ENCODE peak calls at places on chromosomes 5 and 9, in seven cellular contexts. O, R, S, I, L, Y and W are unnamed samples. For H3K9me3, the result is how much of the 10 kb centered on the place peaks cover.

GRCh38 chr9:125317704-125318103 is 56.1 kb downstream of the GAPVD1 start:
- DNase-seq in R (no peak), O (no peak), Y (no peak), L (no peak), I (no peak), S (no peak), W (no peak)

GRCh38 chr9:109934499-109935214 is 154.7 kb downstream of the PALM2AKAP2 start:
- DNase-seq in Y (peak), S (peak), O (no peak), L (no peak), I (no peak), R (no peak), W (no peak)

GRCh38 chr5:66969963-66970362 is 226.6 kb downstream of the CD180 start:
- DNase-seq in S (no peak), O (no peak), L (no peak), I (no peak), R (no peak), Y (no peak), W (no peak)

GRCh38 chr5:74250304-74251102 is 390.0 kb downstream of the ENC1 start:
- DNase-seq in S (no peak), O (no peak), Y (no peak), R (no peak), L (no peak), I (no peak), W (no peak)

GRCh38 chr9:111661150-111661801 is at the start of gene GNG10:
- DNase-seq in I (peak), L (peak), R (peak), Y (peak), S (peak), O (peak), W (peak)

GRCh38 chr9:34252670-34253459 is 74.0 kb downstream of the UBAP1 start:
- DNase-seq in I (peak), R (no peak), S (peak), L (peak), O (peak), Y (peak), W (peak)

GRCh38 chr5:179906795-179907569 is 715 bp downstream of the TBC1D9B start:
- DNase-seq in I (peak), R (peak), S (peak), L (peak), O (peak), Y (peak), W (no peak)

GRCh38 chr9:21802418-21803000 is at the start of gene MTAP:
- DNase-seq in S (peak), I (peak), Y (peak), R (peak), O (peak), L (peak), W (peak)

GRCh38 chr9:17795708-17796107 is 216.8 kb downstream of the SH3GL2 start:
- DNase-seq in O (no peak), S (peak), L (no peak), I (no peak), Y (no peak), R (no peak), W (no peak)

GRCh38 chr5:154811653-154812465 is 38.5 kb downstream of the FAXDC2 start:
- DNase-seq in O (peak), L (peak), Y (peak), I (peak), S (peak), R (peak), W (peak)

GRCh38 chr5:92890841-92891244 is 690.2 kb downstream of the NR2F1-AS1 start:
- DNase-seq in R (no peak), Y (peak), O (peak), S (no peak), L (no peak), I (no peak), W (no peak)

GRCh38 chr9:85969727-85970126 is 28.8 kb downstream of the NAA35 start:
- DNase-seq in O (no peak), S (no peak), Y (no peak), R (no peak), L (no peak), I (no peak), W (no peak)

GRCh38 chr9:117266855-117267497 is 147.9 kb downstream of the ASTN2 start:
- DNase-seq in S (no peak), Y (no peak), R (no peak), I (no peak), L (no peak), O (no peak), W (no peak)

GRCh38 chr5:158351485-158352140 is 492.7 kb upstream of the CLINT1 start:
- DNase-seq in S (no peak), I (no peak), O (no peak), L (no peak), R (no peak), Y (no peak), W (no peak)

GRCh38 chr5:158354958-158355357 is 496.0 kb upstream of the CLINT1 start:
- DNase-seq in I (no peak), O (peak), L (no peak), S (no peak), Y (no peak), R (no peak), W (no peak)
- H3K9me3 ChIP-seq in I (under half), O (under half), L (under half), S (under half), Y (under half), R (under half), W (under half)

DNA sequence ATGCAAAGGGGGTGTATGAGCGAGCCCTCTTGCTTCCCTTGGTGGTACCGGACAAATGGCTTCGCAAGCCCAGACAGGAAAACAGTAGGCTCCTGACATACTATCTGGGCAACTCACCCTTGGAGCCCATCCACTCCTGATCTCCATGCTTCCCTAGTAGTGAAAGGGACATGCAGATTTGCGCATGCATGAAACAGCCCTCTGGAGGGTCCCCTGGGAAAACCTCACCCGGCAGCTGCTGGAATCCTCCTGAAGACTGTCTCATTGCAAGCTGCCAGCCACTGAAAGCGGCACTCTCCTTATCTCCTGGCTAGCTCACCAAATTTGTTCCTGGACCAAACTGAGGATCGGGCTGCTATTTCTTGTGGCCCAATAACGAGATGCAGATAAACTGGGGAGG is 10.2 kb downstream of the ZNF169 start:
- DNase-seq in Y (no peak), S (no peak), O (no peak), I (no peak), L (no peak), R (no peak), W (peak)
- H3K9me3 ChIP-seq in Y (under half), S (under half), O (under half), I (under half), L (under half), R (under half), W (under half)

GRCh38 chr5:4941957-4942830 is 197.9 kb upstream of the ADAMTS16 start:
- DNase-seq in I (no peak), O (peak), R (no peak), L (no peak), S (no peak), Y (no peak), W (no peak)
- H3K9me3 ChIP-seq in I (under half), O (under half), R (under half), L (under half), S (under half), Y (under half), W (under half)

GRCh38 chr9:77013932-77014596 is 5.4 kb upstream of the FOXB2 start:
- DNase-seq in S (no peak), I (no peak), R (no peak), O (no peak), Y (no peak), L (no peak), W (no peak)

GRCh38 chr9:77015291-77016048 is 4.0 kb upstream of the FOXB2 start:
- DNase-seq in R (no peak), I (no peak), O (no peak), S (no peak), L (no peak), Y (no peak), W (no peak)

GRCh38 chr9:77016111-77016525 is 3.3 kb upstream of the FOXB2 start:
- DNase-seq in R (no peak), L (no peak), O (no peak), S (no peak), I (no peak), Y (no peak), W (no peak)

GRCh38 chr9:77013186-77013931 is 6.1 kb upstream of the FOXB2 start:
- DNase-seq in Y (no peak), L (no peak), I (no peak), R (no peak), S (no peak), O (no peak), W (no peak)

GRCh38 chr9:77014597-77015263 is 4.7 kb upstream of the FOXB2 start:
- DNase-seq in R (no peak), O (peak), Y (no peak), S (no peak), L (peak), I (no peak), W (no peak)
- H3K9me3 ChIP-seq in R (under half), O (under half), Y (under half), S (under half), L (under half), I (under half), W (under half)

DNA sequence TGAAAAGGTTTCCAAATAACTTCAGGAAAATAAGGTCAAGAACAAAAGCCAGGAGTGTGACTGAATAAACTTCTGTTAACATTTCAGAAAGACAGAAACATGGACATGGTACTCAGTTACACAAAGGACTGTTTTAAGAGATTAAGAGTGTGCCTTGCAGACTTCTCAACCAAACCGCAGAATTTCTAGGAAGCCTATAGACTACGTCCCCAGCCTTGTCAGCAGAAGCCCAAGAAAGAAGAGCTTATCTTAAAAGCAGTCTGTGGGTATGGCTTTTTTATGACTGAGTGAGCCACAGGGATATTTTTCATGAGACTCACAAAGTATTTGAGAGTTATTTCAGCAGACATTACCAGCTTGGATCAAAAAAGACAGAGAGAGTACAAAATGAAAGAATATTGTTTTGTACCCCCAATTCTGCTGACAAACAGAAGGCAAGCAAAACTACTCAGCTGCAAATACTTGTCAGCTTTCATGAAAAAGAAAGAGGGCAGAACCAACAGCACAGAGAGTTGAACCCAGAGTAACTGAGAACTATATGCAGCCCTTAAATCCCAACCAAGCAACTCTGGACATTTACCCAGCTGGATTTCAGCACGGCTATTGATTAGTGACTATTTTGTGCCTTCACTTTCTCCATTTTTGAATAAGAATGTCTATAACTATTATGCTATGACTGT is 711.0 kb upstream of the CTNND2 start:
- DNase-seq in L (no peak), Y (no peak), I (no peak), O (no peak), S (no peak), R (no peak), W (no peak)
- H3K9me3 ChIP-seq in L (under half), Y (under half), I (under half), O (under half), S (half or more), R (under half), W (under half)

DNA sequence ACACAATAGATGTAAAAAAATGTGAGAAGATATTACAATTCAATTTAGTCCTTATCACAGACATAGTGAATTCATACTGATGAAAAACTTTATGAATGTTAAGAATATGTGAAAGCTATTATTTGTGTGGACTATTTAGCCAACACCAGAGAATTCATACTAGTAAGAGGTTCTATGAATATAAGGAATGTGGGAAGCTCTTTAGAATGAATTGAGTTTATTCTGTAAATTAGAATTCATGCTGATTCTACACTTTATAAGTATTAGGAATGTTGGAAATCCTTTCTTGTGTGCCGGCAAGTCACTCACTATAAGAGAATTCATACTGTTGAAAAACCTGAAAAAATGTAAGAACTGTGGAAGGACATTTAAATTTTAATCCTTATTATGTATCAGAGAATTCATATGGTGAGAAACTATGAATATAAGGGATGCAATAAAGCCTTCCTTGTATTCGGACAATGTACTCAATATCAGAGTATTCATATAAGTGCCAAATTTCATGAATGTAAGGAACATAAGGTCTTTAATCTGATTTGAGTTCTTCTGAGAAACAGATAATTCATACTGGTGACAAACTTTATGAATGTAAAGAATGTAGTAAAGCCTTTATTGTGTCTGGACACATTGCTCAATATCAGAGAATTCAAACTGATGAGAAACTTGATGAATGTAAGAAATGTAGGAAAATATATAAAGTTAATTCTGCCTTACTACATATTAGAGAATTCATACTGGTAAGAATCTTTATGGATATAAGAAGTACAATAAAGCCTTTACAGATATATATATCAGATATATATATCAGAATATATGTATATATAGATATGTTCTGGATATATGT is 21.5 kb upstream of the PCDHA1 start:
- DNase-seq in Y (no peak), R (no peak), O (peak), S (peak), I (no peak), L (no peak), W (no peak)
- H3K9me3 ChIP-seq in Y (under half), R (half or more), O (under half), S (half or more), I (under half), L (under half), W (under half)

GRCh38 chr5:141356950-141357349 is 2.1 kb downstream of the PCDHGA4 start:
- DNase-seq in I (no peak), Y (no peak), L (no peak), R (no peak), S (no peak), O (no peak), W (no peak)
- H3K9me3 ChIP-seq in I (under half), Y (half or more), L (under half), R (half or more), S (half or more), O (under half), W (under half)

DNA sequence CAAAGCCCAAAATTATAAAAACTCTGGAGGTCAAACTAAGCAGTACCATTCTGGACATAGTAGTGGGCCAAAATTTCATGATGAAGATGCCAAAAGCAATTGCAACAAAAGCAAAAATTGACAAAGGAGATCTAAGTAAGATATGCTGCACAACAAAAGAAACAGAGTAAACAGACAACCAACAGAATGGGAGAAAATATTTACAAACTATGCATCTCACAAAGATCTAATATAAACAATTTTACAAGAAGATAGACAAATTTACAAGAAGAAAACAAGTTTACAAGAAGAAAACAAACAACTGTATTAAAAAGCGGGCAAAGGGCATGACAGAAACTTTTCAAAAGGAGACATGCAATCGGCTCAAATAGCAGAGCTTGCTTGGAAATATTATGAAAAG is 396.9 kb downstream of the CDH9 start:
- DNase-seq in S (no peak), I (no peak), O (no peak), L (no peak), R (no peak), Y (no peak), W (no peak)
- H3K9me3 ChIP-seq in S (under half), I (under half), O (under half), L (under half), R (under half), Y (under half), W (under half)

GRCh38 chr9:82584349-82584846 is 478.5 kb downstream of the RASEF start:
- DNase-seq in I (no peak), R (no peak), O (peak), S (peak), Y (peak), L (no peak), W (no peak)
- H3K9me3 ChIP-seq in I (under half), R (under half), O (under half), S (under half), Y (under half), L (under half), W (under half)